ENCODE peak calls at places on chromosomes 6 and 20, in four cellular contexts. T, S, O and N are unnamed samples.

GRCh38 chr6:126228001-126228791 is 111.7 kb upstream of the CENPW start:
- DNase-seq in O (no peak), S (no peak), T (no peak), N (no peak)

GRCh38 chr6:147758305-147758704 is 249.8 kb downstream of the SAMD5 start:
- DNase-seq in T (no peak), O (no peak), S (no peak), N (no peak)

GRCh38 chr6:4164456-4164855 is 29.1 kb upstream of the ECI2 start:
- DNase-seq in O (no peak), T (no peak), S (no peak), N (no peak)

GRCh38 chr6:144644776-144645175 is 359.6 kb downstream of the UTRN start:
- DNase-seq in O (no peak), S (no peak), T (no peak), N (no peak)

GRCh38 chr20:37223053-37223452 is 38.6 kb downstream of the GHRH start:
- DNase-seq in S (no peak), T (peak; percentile 48), O (no peak), N (no peak)

GRCh38 chr6:168713839-168714238 is 272.9 kb downstream of the SMOC2 start:
- DNase-seq in T (peak; percentile 24), O (no peak), S (peak; percentile 82), N (no peak)

GRCh38 chr6:119347466-119348307 is 1.9 kb downstream of the MAN1A1 start:
- DNase-seq in S (peak; percentile 65), O (peak; percentile 30), T (peak; percentile 84), N (no peak)

GRCh38 chr6:57294829-57295228 is 22.6 kb upstream of the PRIM2 start:
- DNase-seq in S (no peak), O (no peak), T (no peak), N (no peak)

GRCh38 chr20:1266167-1266973 is at the start of gene SNPH:
- DNase-seq in S (peak; percentile 79), T (peak; percentile 74), O (peak; percentile 58), N (no peak)

GRCh38 chr20:44734938-44735337 is 10.7 kb upstream of the KCNK15 start:
- DNase-seq in T (no peak), S (no peak), O (no peak), N (no peak)

GRCh38 chr6:118397653-118398052 is 150.4 kb upstream of the PLN start:
- DNase-seq in T (no peak), S (no peak), O (no peak), N (no peak)

GRCh38 chr6:64383277-64383676 is 747.7 kb downstream of the PHF3 start:
- DNase-seq in O (no peak), T (no peak), S (no peak), N (no peak)

GRCh38 chr20:47223896-47224295 is 132.6 kb downstream of the ZMYND8 start:
- DNase-seq in T (no peak), O (no peak), S (no peak), N (no peak)

GRCh38 chr6:159594106-159594749 is 98.8 kb downstream of the SOD2 start:
- DNase-seq in T (no peak), O (no peak), S (no peak), N (no peak)

GRCh38 chr20:21323640-21324039 is 20.5 kb downstream of the XRN2 start:
- DNase-seq in O (no peak), S (no peak), T (no peak), N (no peak)

GRCh38 chr20:54021446-54022235 is 48.8 kb downstream of the BCAS1 start:
- DNase-seq in O (no peak), S (no peak), T (no peak), N (no peak)

GRCh38 chr6:116278478-116278822 is 1.3 kb downstream of the TSPYL1 start:
- DNase-seq in S (peak; percentile 30), T (no peak), O (no peak), N (no peak)

GRCh38 chr20:37845261-37845681 is 57.7 kb upstream of the VSTM2L start:
- DNase-seq in O (peak; percentile 23), T (no peak), S (no peak), N (no peak)

GRCh38 chr6:93819189-93819588 is 399.8 kb upstream of the EPHA7 start:
- DNase-seq in S (no peak), T (no peak), O (no peak), N (no peak)

GRCh38 chr6:10505529-10505928 is 15.6 kb upstream of the GCNT2 start:
- DNase-seq in O (no peak), T (no peak), S (no peak), N (no peak)

GRCh38 chr20:44637042-44637441 is 14.5 kb downstream of the ADA start:
- DNase-seq in T (no peak), S (no peak), O (no peak), N (no peak)

GRCh38 chr20:33612001-33612400 is 50.1 kb upstream of the C20orf144 start:
- DNase-seq in S (no peak), T (no peak), O (peak; percentile 33), N (no peak)

GRCh38 chr20:43096471-43096870 is 93.2 kb downstream of the PTPRT start:
- DNase-seq in S (no peak), O (no peak), T (no peak), N (no peak)

GRCh38 chr20:43102394-43102793 is 87.3 kb downstream of the PTPRT start:
- DNase-seq in T (no peak), O (no peak), S (no peak), N (no peak)
- TF ChIP-seq CTCF in T (no peak), O (no peak), S (no peak), N (no peak)

DNA sequence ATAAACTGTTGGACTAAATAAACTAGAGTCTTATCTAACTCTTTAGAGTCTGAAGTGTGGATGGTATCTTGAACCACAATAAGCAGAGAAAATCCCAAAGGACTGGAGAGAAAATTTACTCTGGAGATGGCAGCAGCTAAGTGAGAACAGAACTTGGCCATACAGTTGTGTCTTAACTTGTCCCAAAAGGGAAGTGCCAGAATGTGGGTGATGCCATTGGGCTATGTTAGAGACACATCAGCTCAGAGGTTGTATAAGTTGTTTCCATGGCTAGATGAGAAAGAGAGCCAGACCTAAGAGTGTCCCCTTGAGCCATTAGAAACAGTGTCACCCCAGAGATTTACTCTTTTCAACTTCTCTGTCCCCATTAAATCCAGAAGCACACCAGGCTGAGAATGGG is 36.2 kb downstream of the FOXO3 start:
- DNase-seq in O (no peak), S (no peak), T (no peak), N (no peak)
- H3K4me1 ChIP-seq in O (peaks cover 11% of the 10 kb centered on the region), S (peaks cover 21% of the 10 kb centered on the region), T (peaks cover 37% of the 10 kb centered on the region), N (peaks cover 87% of the 10 kb centered on the region)

GRCh38 chr6:5956939-5957338 is 49.8 kb downstream of the NRN1 start:
- DNase-seq in S (no peak), T (no peak), O (no peak), N (no peak)
- TF ChIP-seq CTCF in S (no peak), T (no peak), O (no peak), N (no peak)

GRCh38 chr20:62370807-62371587 is 3.9 kb upstream of the LAMA5 start:
- DNase-seq in S (no peak), T (no peak), O (no peak), N (no peak)
- H3K4me1 ChIP-seq in S (peaks cover 25% of the 10 kb centered on the region), T (peaks cover 45% of the 10 kb centered on the region), O (peaks cover 31% of the 10 kb centered on the region), N (peaks cover 76% of the 10 kb centered on the region)

GRCh38 chr6:1406306-1407058 is 17.1 kb downstream of the FOXF2 start:
- DNase-seq in T (no peak), S (no peak), O (no peak), N (no peak)
- TF ChIP-seq CTCF in T (no peak), S (no peak), O (no peak), N (no peak)

GRCh38 chr6:43122146-43122545 is 46.0 kb downstream of the PTK7 start:
- DNase-seq in T (no peak), O (no peak), S (peak; percentile 2), N (no peak)
- H3K4me1 ChIP-seq in T (peaks cover 13% of the 10 kb centered on the region), O (peaks cover 6% of the 10 kb centered on the region), S (no peaks in the 10 kb centered on the region), N (peaks cover 7% of the 10 kb centered on the region)

GRCh38 chr20:49046087-49046900 is at the start of gene CSE1L:
- DNase-seq in O (peak; percentile 95), S (peak; percentile 96), T (peak; percentile 96), N (peak; percentile 75)
- TF ChIP-seq CTCF in O (peak; percentile 51), S (no peak), T (peak; percentile 38), N (peak; percentile 36)